ENCODE peak calls at places on chromosomes 5 and 9, in five cellular contexts. One of them, this sample, is unnamed.

GRCh38 chr9:127776195-127776918 is 2.1 kb downstream of the SH2D3C start:
- DNase-seq in stimulated activated CD4-positive, alpha-beta T cell treated with anti-CD3 and anti-CD28 coated beads, Interleukin-15, amount 100 ng/mL, for 1 hour: peak
- DNase-seq in MCF 10A: no peak
- DNase-seq in GM06990: peak
- DNase-seq in SHP77: no peak
- DNase-seq in this sample: no peak

GRCh38 chr9:136968333-136969127 is 8.8 kb upstream of the PTGDS start:
- DNase-seq in SHP77: no peak
- DNase-seq in GM06990: no peak
- DNase-seq in MCF 10A: no peak
- DNase-seq in stimulated activated CD4-positive, alpha-beta T cell treated with anti-CD3 and anti-CD28 coated beads, Interleukin-15, amount 100 ng/mL, for 1 hour: no peak
- DNase-seq in this sample: no peak

GRCh38 chr9:132412089-132412488 is 2.1 kb downstream of the CFAP77 start:
- DNase-seq in GM06990: no peak
- DNase-seq in stimulated activated CD4-positive, alpha-beta T cell treated with anti-CD3 and anti-CD28 coated beads, Interleukin-15, amount 100 ng/mL, for 1 hour: peak
- DNase-seq in MCF 10A: peak
- DNase-seq in SHP77: peak
- DNase-seq in this sample: peak

GRCh38 chr5:32523625-32524024 is 61.7 kb upstream of the SUB1 start:
- DNase-seq in MCF 10A: no peak
- DNase-seq in SHP77: peak
- DNase-seq in GM06990: no peak
- DNase-seq in stimulated activated CD4-positive, alpha-beta T cell treated with anti-CD3 and anti-CD28 coated beads, Interleukin-15, amount 100 ng/mL, for 1 hour: no peak
- DNase-seq in this sample: peak

GRCh38 chr5:1542011-1542410 is 18.3 kb upstream of the LPCAT1 start:
- DNase-seq in GM06990: no peak
- DNase-seq in MCF 10A: no peak
- DNase-seq in SHP77: no peak
- DNase-seq in stimulated activated CD4-positive, alpha-beta T cell treated with anti-CD3 and anti-CD28 coated beads, Interleukin-15, amount 100 ng/mL, for 1 hour: no peak
- DNase-seq in this sample: no peak

GRCh38 chr5:56979968-56980367 is 28.0 kb upstream of the MIER3 start:
- DNase-seq in stimulated activated CD4-positive, alpha-beta T cell treated with anti-CD3 and anti-CD28 coated beads, Interleukin-15, amount 100 ng/mL, for 1 hour: no peak
- DNase-seq in SHP77: no peak
- DNase-seq in GM06990: no peak
- DNase-seq in MCF 10A: no peak
- DNase-seq in this sample: no peak

GRCh38 chr5:59035681-59036080 is 452.8 kb downstream of the RAB3C start:
- DNase-seq in stimulated activated CD4-positive, alpha-beta T cell treated with anti-CD3 and anti-CD28 coated beads, Interleukin-15, amount 100 ng/mL, for 1 hour: no peak
- DNase-seq in GM06990: no peak
- DNase-seq in MCF 10A: no peak
- DNase-seq in SHP77: no peak
- DNase-seq in this sample: no peak

GRCh38 chr5:151219138-151219537 is 4.8 kb downstream of the CCDC69 start:
- DNase-seq in MCF 10A: no peak
- DNase-seq in GM06990: no peak
- DNase-seq in SHP77: no peak
- DNase-seq in stimulated activated CD4-positive, alpha-beta T cell treated with anti-CD3 and anti-CD28 coated beads, Interleukin-15, amount 100 ng/mL, for 1 hour: no peak
- DNase-seq in this sample: no peak

GRCh38 chr5:116626272-116626723 is 51.7 kb upstream of the SEMA6A start:
- DNase-seq in SHP77: peak
- DNase-seq in GM06990: no peak
- DNase-seq in MCF 10A: peak
- DNase-seq in stimulated activated CD4-positive, alpha-beta T cell treated with anti-CD3 and anti-CD28 coated beads, Interleukin-15, amount 100 ng/mL, for 1 hour: no peak
- DNase-seq in this sample: no peak

GRCh38 chr5:37723147-37723961 is 116.5 kb downstream of the GDNF start:
- DNase-seq in MCF 10A: peak
- DNase-seq in SHP77: peak
- DNase-seq in stimulated activated CD4-positive, alpha-beta T cell treated with anti-CD3 and anti-CD28 coated beads, Interleukin-15, amount 100 ng/mL, for 1 hour: no peak
- DNase-seq in GM06990: no peak
- DNase-seq in this sample: no peak

GRCh38 chr5:172692451-172692850 is 51.4 kb downstream of the NEURL1B start:
- DNase-seq in stimulated activated CD4-positive, alpha-beta T cell treated with anti-CD3 and anti-CD28 coated beads, Interleukin-15, amount 100 ng/mL, for 1 hour: no peak
- DNase-seq in SHP77: no peak
- DNase-seq in MCF 10A: no peak
- DNase-seq in GM06990: no peak
- DNase-seq in this sample: no peak

GRCh38 chr9:133238851-133239532 is 29.9 kb upstream of the OBP2B start:
- DNase-seq in GM06990: peak
- DNase-seq in SHP77: peak
- DNase-seq in stimulated activated CD4-positive, alpha-beta T cell treated with anti-CD3 and anti-CD28 coated beads, Interleukin-15, amount 100 ng/mL, for 1 hour: peak
- DNase-seq in MCF 10A: peak
- DNase-seq in this sample: peak

GRCh38 chr5:100900142-100900795 is 2.8 kb downstream of the ST8SIA4 start:
- DNase-seq in SHP77: peak
- DNase-seq in MCF 10A: peak
- DNase-seq in stimulated activated CD4-positive, alpha-beta T cell treated with anti-CD3 and anti-CD28 coated beads, Interleukin-15, amount 100 ng/mL, for 1 hour: no peak
- DNase-seq in GM06990: no peak
- DNase-seq in this sample: no peak

GRCh38 chr5:54873696-54874095 is 111.7 kb downstream of the ESM1 start:
- DNase-seq in SHP77: no peak
- DNase-seq in stimulated activated CD4-positive, alpha-beta T cell treated with anti-CD3 and anti-CD28 coated beads, Interleukin-15, amount 100 ng/mL, for 1 hour: no peak
- DNase-seq in MCF 10A: peak
- DNase-seq in GM06990: no peak
- DNase-seq in this sample: no peak

GRCh38 chr9:119177141-119177540 is 192.1 kb downstream of the BRINP1 start:
- DNase-seq in GM06990: no peak
- DNase-seq in stimulated activated CD4-positive, alpha-beta T cell treated with anti-CD3 and anti-CD28 coated beads, Interleukin-15, amount 100 ng/mL, for 1 hour: no peak
- DNase-seq in SHP77: no peak
- DNase-seq in MCF 10A: no peak
- DNase-seq in this sample: no peak

GRCh38 chr9:133609311-133610098 is at the start of gene FAM163B:
- DNase-seq in stimulated activated CD4-positive, alpha-beta T cell treated with anti-CD3 and anti-CD28 coated beads, Interleukin-15, amount 100 ng/mL, for 1 hour: peak
- DNase-seq in GM06990: no peak
- DNase-seq in SHP77: no peak
- DNase-seq in MCF 10A: no peak
- DNase-seq in this sample: no peak

GRCh38 chr5:134642931-134643530 is 5.6 kb upstream of the SEC24A start:
- DNase-seq in stimulated activated CD4-positive, alpha-beta T cell treated with anti-CD3 and anti-CD28 coated beads, Interleukin-15, amount 100 ng/mL, for 1 hour: no peak
- DNase-seq in MCF 10A: no peak
- DNase-seq in SHP77: no peak
- DNase-seq in GM06990: peak
- DNase-seq in this sample: no peak

GRCh38 chr9:82997471-82998140 is 65.3 kb downstream of the RASEF start:
- DNase-seq in stimulated activated CD4-positive, alpha-beta T cell treated with anti-CD3 and anti-CD28 coated beads, Interleukin-15, amount 100 ng/mL, for 1 hour: no peak
- DNase-seq in MCF 10A: no peak
- DNase-seq in SHP77: no peak
- DNase-seq in GM06990: no peak
- DNase-seq in this sample: no peak